ENCODE peak calls at places on chromosomes 1 and 21, in nine cellular contexts. F is hepatocyte, X is heart left ventricle, J is endodermal cell, Y is breast epithelium, O is lower lobe of right lung, T is RWPE2, Z is stomach, S is A549. Q is an unnamed sample.

GRCh38 chr1:234841710-234842231 is 231.8 kb upstream of the IRF2BP2 start:
- DNase-seq in F (no peak), X (peak), J (peak), Y (no peak), O (peak), T (no peak), Z (no peak), S (no peak), Q (peak)

GRCh38 chr21:42614391-42614790 is 39.0 kb upstream of the PDE9A start:
- DNase-seq in F (no peak), X (no peak), J (no peak), Y (no peak), O (no peak), T (peak), Z (no peak), S (no peak), Q (no peak)

GRCh38 chr1:35637401-35637809 is 3.9 kb downstream of the PSMB2 start:
- DNase-seq in F (peak), X (no peak), J (no peak), Y (no peak), O (no peak), T (no peak), Z (no peak), S (no peak), Q (no peak)

GRCh38 chr1:206445116-206445515 is 25.2 kb upstream of the IKBKE start:
- DNase-seq in F (no peak), X (peak), J (no peak), Y (no peak), O (no peak), T (no peak), Z (no peak), S (no peak), Q (peak)

GRCh38 chr1:119549719-119550141 is 42.7 kb downstream of the HSD3B1 start:
- DNase-seq in F (peak), X (peak), J (peak), Y (no peak), O (peak), T (no peak), Z (peak), S (peak), Q (peak)

GRCh38 chr1:6126028-6126427 is 54.1 kb downstream of the CHD5 start:
- DNase-seq in F (no peak), X (no peak), J (no peak), Y (no peak), O (peak), T (peak), Z (no peak), S (no peak), Q (no peak)

GRCh38 chr1:160767417-160768294 is 28.3 kb upstream of the LY9 start:
- DNase-seq in F (no peak), X (no peak), J (no peak), Y (no peak), O (no peak), T (no peak), Z (no peak), S (no peak), Q (no peak)

GRCh38 chr21:16741228-16741665 is 771.6 kb upstream of the CXADR start:
- DNase-seq in F (no peak), X (no peak), J (no peak), Y (no peak), O (no peak), T (no peak), Z (no peak), S (no peak), Q (no peak)

GRCh38 chr1:19139711-19140110 is 70.4 kb downstream of the UBR4 start:
- DNase-seq in F (no peak), X (no peak), J (peak), Y (no peak), O (no peak), T (no peak), Z (no peak), S (no peak), Q (no peak)

GRCh38 chr1:101781437-101781836 is 215.3 kb downstream of the OLFM3 start:
- DNase-seq in F (peak), X (no peak), J (no peak), Y (no peak), O (no peak), T (no peak), Z (no peak), S (no peak), Q (no peak)

GRCh38 chr1:11550664-11551283 is 71.8 kb downstream of the DISP3 start:
- DNase-seq in F (peak), X (peak), J (peak), Y (peak), O (no peak), T (no peak), Z (peak), S (peak), Q (peak)

GRCh38 chr1:53766194-53766748 is 27.3 kb upstream of the GLIS1 start:
- DNase-seq in F (no peak), X (no peak), J (no peak), Y (no peak), O (no peak), T (no peak), Z (no peak), S (no peak), Q (no peak)

GRCh38 chr1:59431566-59432294 is 134.8 kb downstream of the FGGY start:
- DNase-seq in F (no peak), X (no peak), J (no peak), Y (no peak), O (no peak), T (no peak), Z (no peak), S (no peak), Q (no peak)

GRCh38 chr1:19463204-19463803 is 22.0 kb downstream of the CAPZB start:
- DNase-seq in F (no peak), X (no peak), J (peak), Y (no peak), O (no peak), T (no peak), Z (no peak), S (no peak), Q (peak)

GRCh38 chr1:165894591-165894990 is 67.2 kb downstream of the UCK2 start:
- DNase-seq in F (no peak), X (no peak), J (peak), Y (no peak), O (no peak), T (no peak), Z (no peak), S (peak), Q (no peak)

GRCh38 chr1:143667730-143668129 is 304.1 kb downstream of the FAM72C start:
- DNase-seq in F (no peak), X (no peak), J (no peak), Y (no peak), O (no peak), T (no peak), Z (no peak), S (no peak), Q (no peak)

GRCh38 chr1:150551784-150552691 is 2.8 kb downstream of the ADAMTSL4 start:
- DNase-seq in F (peak), X (peak), J (peak), Y (peak), O (peak), T (peak), Z (peak), S (peak), Q (peak)

GRCh38 chr1:211656728-211657127 is 18.7 kb downstream of the NEK2 start:
- DNase-seq in F (no peak), X (no peak), J (no peak), Y (no peak), O (no peak), T (no peak), Z (no peak), S (no peak), Q (no peak)

GRCh38 chr1:9593492-9594465 is 5.1 kb downstream of the TMEM201 start:
- DNase-seq in F (peak), X (peak), J (peak), Y (no peak), O (peak), T (peak), Z (peak), S (peak), Q (peak)

GRCh38 chr1:225999912-226000337 is 782 bp upstream of the SDE2 start:
- DNase-seq in F (peak), X (no peak), J (no peak), Y (no peak), O (no peak), T (no peak), Z (no peak), S (no peak), Q (no peak)

GRCh38 chr1:42210421-42211133 is 46.0 kb upstream of the GUCA2A start:
- DNase-seq in F (no peak), X (no peak), J (no peak), Y (no peak), O (no peak), T (no peak), Z (no peak), S (no peak), Q (no peak)

GRCh38 chr1:110319332-110320167 is 19.6 kb upstream of the RBM15 start:
- DNase-seq in F (no peak), X (no peak), J (no peak), Y (no peak), O (no peak), T (no peak), Z (no peak), S (no peak), Q (no peak)

GRCh38 chr1:3393024-3393986 is 61.2 kb upstream of the ARHGEF16 start:
- DNase-seq in F (peak), X (peak), J (peak), Y (no peak), O (no peak), T (no peak), Z (peak), S (no peak), Q (peak)

GRCh38 chr1:243233908-243234307 is 21.2 kb downstream of the CEP170 start:
- DNase-seq in F (no peak), X (no peak), J (no peak), Y (no peak), O (no peak), T (no peak), Z (no peak), S (no peak), Q (no peak)

GRCh38 chr1:3369437-3370076 is 84.9 kb upstream of the ARHGEF16 start:
- DNase-seq in F (peak), X (peak), J (no peak), Y (no peak), O (no peak), T (no peak), Z (peak), S (no peak), Q (peak)

GRCh38 chr1:246930830-246931548 is 759 bp downstream of the AHCTF1 start:
- DNase-seq in F (peak), X (peak), J (peak), Y (peak), O (peak), T (peak), Z (peak), S (peak), Q (peak)

GRCh38 chr1:246933893-246934292 is 2.1 kb upstream of the AHCTF1 start:
- DNase-seq in F (no peak), X (no peak), J (no peak), Y (no peak), O (no peak), T (no peak), Z (no peak), S (no peak), Q (no peak)

GRCh38 chr1:246931549-246932365 is at the start of gene AHCTF1:
- DNase-seq in F (peak), X (peak), J (peak), Y (peak), O (peak), T (peak), Z (peak), S (peak), Q (peak)

GRCh38 chr1:246934777-246935176 is 3.0 kb upstream of the AHCTF1 start:
- DNase-seq in F (no peak), X (no peak), J (no peak), Y (no peak), O (no peak), T (no peak), Z (no peak), S (no peak), Q (no peak)

DNA sequence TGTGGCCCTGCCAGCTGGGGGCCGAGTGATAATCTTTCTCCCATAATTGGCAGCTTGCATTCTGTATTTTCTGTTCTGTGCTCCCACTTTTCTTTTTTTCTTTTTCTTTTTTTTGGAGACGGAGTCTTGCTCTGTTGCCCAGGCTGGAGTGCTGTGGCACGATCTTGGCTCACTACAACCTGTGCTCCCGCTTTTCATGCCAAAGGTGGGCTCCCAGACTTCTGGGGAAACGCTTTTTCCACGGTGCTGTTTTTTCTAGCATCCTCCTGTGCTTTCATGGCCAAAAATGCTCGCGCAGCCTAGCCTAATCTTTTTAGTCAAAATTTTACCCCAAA is 585 bp upstream of the AHCTF1 start:
- DNase-seq in F (no peak), X (no peak), J (no peak), Y (no peak), O (no peak), T (no peak), Z (no peak), S (no peak), Q (no peak)
- H3K27ac ChIP-seq in F (no peak), X (peak), J (peak), Y (peak), O (peak), T (peak), Z (peak), S (peak), Q (peak)

GRCh38 chr1:230713915-230714764 is at the start of gene AGT:
- DNase-seq in F (peak), X (peak), J (no peak), Y (no peak), O (no peak), T (no peak), Z (peak), S (no peak), Q (peak)
- H3K27ac ChIP-seq in F (peak), X (peak), J (no peak), Y (no peak), O (no peak), T (no peak), Z (peak), S (no peak), Q (no peak)

DNA sequence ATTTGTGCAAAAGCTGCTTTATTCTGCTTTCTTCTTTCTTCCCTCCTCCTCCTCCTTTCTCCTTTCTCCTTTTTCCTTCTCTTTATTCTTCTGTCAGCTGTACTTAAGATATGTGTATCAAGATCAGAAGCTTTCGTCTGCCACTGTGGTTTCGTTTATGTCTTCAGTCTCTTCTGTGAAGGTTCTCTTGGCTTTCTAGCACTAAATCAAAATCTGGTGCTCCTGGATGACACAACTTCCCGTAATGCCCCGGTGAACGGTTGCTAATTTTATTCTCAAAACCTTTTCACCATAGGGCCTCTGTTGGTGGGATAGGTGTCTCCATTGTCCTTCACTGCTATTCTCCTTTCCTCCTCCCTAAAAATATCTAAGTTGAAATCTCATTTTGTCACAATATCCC is 5.0 kb downstream of the ATF6 start:
- DNase-seq in F (no peak), X (no peak), J (no peak), Y (no peak), O (no peak), T (no peak), Z (no peak), S (no peak), Q (no peak)
- H3K27ac ChIP-seq in F (no peak), X (no peak), J (no peak), Y (no peak), O (no peak), T (no peak), Z (no peak), S (no peak), Q (no peak)

DNA sequence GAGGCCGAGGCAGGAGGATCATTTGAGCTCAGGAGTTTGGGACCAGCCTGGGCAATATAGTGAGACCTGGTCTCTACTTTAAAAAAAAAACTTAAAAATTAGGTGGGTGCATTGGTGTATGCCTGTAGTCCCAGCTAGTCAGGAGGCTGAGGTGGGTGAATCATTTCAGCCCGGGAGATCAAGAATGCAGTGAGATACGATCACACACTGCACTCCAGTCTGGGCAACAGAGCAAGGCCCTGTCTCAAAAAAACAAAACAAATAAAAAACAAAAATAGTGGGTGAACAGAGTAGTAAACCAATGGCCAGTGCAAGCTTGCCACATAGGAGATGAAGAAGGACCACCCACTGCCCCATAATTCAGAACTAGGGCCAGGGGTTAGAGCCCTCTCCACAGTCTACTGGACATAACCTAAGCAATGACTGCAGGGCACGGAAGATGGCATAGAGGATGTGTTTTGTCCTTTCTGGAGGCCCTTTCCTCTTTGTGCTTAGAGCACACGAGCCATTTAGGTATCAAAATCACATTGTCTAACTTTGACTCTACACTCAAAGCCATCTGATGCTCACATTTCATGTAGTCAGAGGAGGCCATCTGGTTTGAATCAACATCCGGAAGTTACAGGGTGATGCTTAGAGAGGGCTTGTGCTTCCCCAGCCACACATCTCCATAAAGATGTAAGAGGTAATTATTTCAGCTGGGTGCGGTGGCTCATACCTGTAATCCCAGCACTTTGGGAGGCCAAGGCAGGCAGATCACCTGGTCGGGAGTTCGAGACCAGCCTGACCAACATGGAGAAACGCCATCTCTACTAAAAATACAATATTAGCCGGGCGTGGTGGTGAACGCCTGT is 12.6 kb downstream of the CD2 start:
- DNase-seq in F (no peak), X (no peak), J (no peak), Y (no peak), O (no peak), T (no peak), Z (no peak), S (no peak), Q (no peak)
- H3K27ac ChIP-seq in F (no peak), X (no peak), J (no peak), Y (no peak), O (no peak), T (no peak), Z (no peak), S (no peak), Q (no peak)